ENCODE peak calls at places on chromosomes 1 and 21, in ten cellular contexts. One of them, this sample, is unnamed. For H3K9me3, H3K4me1 and H3K27me3, the result is how much of the 10 kb centered on the place peaks cover.

GRCh38 chr1:229316166-229316565 is 26.7 kb downstream of the CCSAP start:
- DNase-seq in effector memory CD4-positive, alpha-beta T cell: no peak
- DNase-seq in small intestine: peak
- DNase-seq in heart left ventricle: no peak
- DNase-seq in tibial artery: no peak
- DNase-seq in osteoblast: no peak
- DNase-seq in CD8-positive, alpha-beta memory T cell: no peak
- DNase-seq in colonic mucosa: no peak
- DNase-seq in right cardiac atrium: no peak
- DNase-seq in prostate gland: no peak
- DNase-seq in this sample: no peak

GRCh38 chr1:53329183-53329544 is 1.3 kb upstream of the LRP8 start:
- DNase-seq in tibial artery: peak
- DNase-seq in right cardiac atrium: no peak
- DNase-seq in prostate gland: no peak
- DNase-seq in osteoblast: no peak
- DNase-seq in CD8-positive, alpha-beta memory T cell: no peak
- DNase-seq in colonic mucosa: no peak
- DNase-seq in small intestine: no peak
- DNase-seq in effector memory CD4-positive, alpha-beta T cell: no peak
- DNase-seq in heart left ventricle: no peak
- DNase-seq in this sample: no peak

GRCh38 chr1:65881070-65881594 is 88.4 kb downstream of the PDE4B start:
- DNase-seq in osteoblast: peak
- DNase-seq in right cardiac atrium: no peak
- DNase-seq in tibial artery: no peak
- DNase-seq in heart left ventricle: no peak
- DNase-seq in effector memory CD4-positive, alpha-beta T cell: no peak
- DNase-seq in small intestine: no peak
- DNase-seq in CD8-positive, alpha-beta memory T cell: no peak
- DNase-seq in colonic mucosa: no peak
- DNase-seq in prostate gland: no peak
- DNase-seq in this sample: no peak

GRCh38 chr1:203796223-203796747 is 862 bp downstream of the ZBED6 start:
- DNase-seq in colonic mucosa: peak
- DNase-seq in small intestine: peak
- DNase-seq in effector memory CD4-positive, alpha-beta T cell: no peak
- DNase-seq in heart left ventricle: peak
- DNase-seq in CD8-positive, alpha-beta memory T cell: peak
- DNase-seq in osteoblast: peak
- DNase-seq in tibial artery: peak
- DNase-seq in right cardiac atrium: no peak
- DNase-seq in prostate gland: no peak
- DNase-seq in this sample: peak

GRCh38 chr1:234431255-234431654 is 47.7 kb downstream of the TARBP1 start:
- DNase-seq in tibial artery: no peak
- DNase-seq in CD8-positive, alpha-beta memory T cell: no peak
- DNase-seq in small intestine: no peak
- DNase-seq in prostate gland: no peak
- DNase-seq in heart left ventricle: no peak
- DNase-seq in osteoblast: no peak
- DNase-seq in right cardiac atrium: no peak
- DNase-seq in effector memory CD4-positive, alpha-beta T cell: no peak
- DNase-seq in colonic mucosa: no peak
- DNase-seq in this sample: no peak

GRCh38 chr1:52756020-52756419 is 29.8 kb downstream of the ZYG11B start:
- DNase-seq in prostate gland: no peak
- DNase-seq in small intestine: no peak
- DNase-seq in effector memory CD4-positive, alpha-beta T cell: no peak
- DNase-seq in osteoblast: no peak
- DNase-seq in CD8-positive, alpha-beta memory T cell: no peak
- DNase-seq in tibial artery: no peak
- DNase-seq in heart left ventricle: no peak
- DNase-seq in right cardiac atrium: no peak
- DNase-seq in colonic mucosa: no peak
- DNase-seq in this sample: no peak

GRCh38 chr1:38064232-38064903 is 17.8 kb upstream of the POU3F1 start:
- DNase-seq in heart left ventricle: no peak
- DNase-seq in tibial artery: no peak
- DNase-seq in right cardiac atrium: no peak
- DNase-seq in effector memory CD4-positive, alpha-beta T cell: no peak
- DNase-seq in prostate gland: no peak
- DNase-seq in small intestine: no peak
- DNase-seq in CD8-positive, alpha-beta memory T cell: no peak
- DNase-seq in osteoblast: peak
- DNase-seq in colonic mucosa: no peak
- DNase-seq in this sample: no peak

GRCh38 chr21:44916965-44917364 is 3.7 kb downstream of the ITGB2 start:
- DNase-seq in osteoblast: no peak
- DNase-seq in heart left ventricle: no peak
- DNase-seq in effector memory CD4-positive, alpha-beta T cell: no peak
- DNase-seq in prostate gland: no peak
- DNase-seq in small intestine: no peak
- DNase-seq in colonic mucosa: no peak
- DNase-seq in tibial artery: no peak
- DNase-seq in right cardiac atrium: no peak
- DNase-seq in CD8-positive, alpha-beta memory T cell: no peak
- DNase-seq in this sample: no peak

GRCh38 chr1:27192039-27192529 is 37.2 kb upstream of the SLC9A1 start:
- DNase-seq in prostate gland: no peak
- DNase-seq in CD8-positive, alpha-beta memory T cell: no peak
- DNase-seq in right cardiac atrium: no peak
- DNase-seq in osteoblast: peak
- DNase-seq in tibial artery: no peak
- DNase-seq in colonic mucosa: peak
- DNase-seq in small intestine: peak
- DNase-seq in effector memory CD4-positive, alpha-beta T cell: no peak
- DNase-seq in heart left ventricle: no peak
- DNase-seq in this sample: peak

GRCh38 chr1:168631671-168632400 is 55.4 kb downstream of the XCL1 start:
- DNase-seq in CD8-positive, alpha-beta memory T cell: no peak
- DNase-seq in colonic mucosa: no peak
- DNase-seq in small intestine: peak
- DNase-seq in prostate gland: no peak
- DNase-seq in osteoblast: no peak
- DNase-seq in tibial artery: no peak
- DNase-seq in heart left ventricle: no peak
- DNase-seq in right cardiac atrium: no peak
- DNase-seq in effector memory CD4-positive, alpha-beta T cell: no peak
- DNase-seq in this sample: no peak

GRCh38 chr1:246155923-246156322 is 351.2 kb downstream of the SMYD3 start:
- DNase-seq in effector memory CD4-positive, alpha-beta T cell: no peak
- DNase-seq in osteoblast: peak
- DNase-seq in tibial artery: no peak
- DNase-seq in CD8-positive, alpha-beta memory T cell: no peak
- DNase-seq in right cardiac atrium: no peak
- DNase-seq in small intestine: peak
- DNase-seq in colonic mucosa: no peak
- DNase-seq in prostate gland: no peak
- DNase-seq in heart left ventricle: no peak
- DNase-seq in this sample: no peak

GRCh38 chr21:42746593-42747266 is 93.3 kb downstream of the PDE9A start:
- DNase-seq in effector memory CD4-positive, alpha-beta T cell: peak
- DNase-seq in tibial artery: no peak
- DNase-seq in right cardiac atrium: no peak
- DNase-seq in CD8-positive, alpha-beta memory T cell: peak
- DNase-seq in osteoblast: peak
- DNase-seq in prostate gland: no peak
- DNase-seq in colonic mucosa: no peak
- DNase-seq in small intestine: peak
- DNase-seq in heart left ventricle: peak
- DNase-seq in this sample: no peak

GRCh38 chr21:30497065-30497464 is at the start of gene KRTAP19-4:
- DNase-seq in osteoblast: no peak
- DNase-seq in heart left ventricle: no peak
- DNase-seq in prostate gland: no peak
- DNase-seq in tibial artery: no peak
- DNase-seq in right cardiac atrium: no peak
- DNase-seq in small intestine: no peak
- DNase-seq in colonic mucosa: no peak
- DNase-seq in effector memory CD4-positive, alpha-beta T cell: no peak
- DNase-seq in CD8-positive, alpha-beta memory T cell: no peak
- DNase-seq in this sample: no peak

DNA sequence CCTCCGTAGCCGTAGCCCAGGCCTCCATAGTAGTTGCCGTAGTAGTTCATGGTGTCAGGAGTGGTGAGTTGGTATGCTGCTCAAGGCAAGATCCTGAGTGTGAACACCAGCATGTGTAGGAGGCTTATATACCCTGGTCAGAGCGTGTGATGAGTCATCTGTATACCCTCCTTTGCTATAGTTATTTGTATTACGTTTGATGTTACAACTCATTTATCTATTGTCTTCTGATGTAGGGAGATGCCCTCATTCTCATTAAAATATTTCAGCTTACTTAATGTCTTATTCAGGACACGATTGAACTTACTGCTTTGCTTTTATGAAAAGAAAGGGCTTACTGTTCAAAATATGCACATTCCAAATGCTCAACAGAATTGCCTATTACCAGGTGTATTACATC is at the start of gene KRTAP19-5:
- DNase-seq in colonic mucosa: no peak
- DNase-seq in right cardiac atrium: no peak
- DNase-seq in osteoblast: no peak
- DNase-seq in CD8-positive, alpha-beta memory T cell: no peak
- DNase-seq in tibial artery: no peak
- DNase-seq in small intestine: no peak
- DNase-seq in prostate gland: no peak
- DNase-seq in heart left ventricle: no peak
- DNase-seq in effector memory CD4-positive, alpha-beta T cell: no peak
- DNase-seq in this sample: no peak
- H3K9me3 ChIP-seq in colonic mucosa: under half
- H3K9me3 ChIP-seq in right cardiac atrium: under half
- H3K9me3 ChIP-seq in osteoblast: under half
- H3K9me3 ChIP-seq in CD8-positive, alpha-beta memory T cell: under half
- H3K9me3 ChIP-seq in tibial artery: under half
- H3K9me3 ChIP-seq in small intestine: under half
- H3K9me3 ChIP-seq in prostate gland: under half
- H3K9me3 ChIP-seq in heart left ventricle: under half
- H3K9me3 ChIP-seq in effector memory CD4-positive, alpha-beta T cell: under half
- H3K9me3 ChIP-seq in this sample: under half

GRCh38 chr21:35044128-35044527 is 5.0 kb downstream of the RUNX1 start:
- DNase-seq in prostate gland: no peak
- DNase-seq in CD8-positive, alpha-beta memory T cell: no peak
- DNase-seq in tibial artery: no peak
- DNase-seq in colonic mucosa: no peak
- DNase-seq in heart left ventricle: no peak
- DNase-seq in osteoblast: no peak
- DNase-seq in small intestine: peak
- DNase-seq in right cardiac atrium: no peak
- DNase-seq in effector memory CD4-positive, alpha-beta T cell: no peak
- DNase-seq in this sample: no peak
- H3K4me1 ChIP-seq in prostate gland: under half
- H3K4me1 ChIP-seq in CD8-positive, alpha-beta memory T cell: half or more
- H3K4me1 ChIP-seq in tibial artery: under half
- H3K4me1 ChIP-seq in colonic mucosa: under half
- H3K4me1 ChIP-seq in heart left ventricle: under half
- H3K4me1 ChIP-seq in osteoblast: under half
- H3K4me1 ChIP-seq in small intestine: under half
- H3K4me1 ChIP-seq in right cardiac atrium: under half
- H3K4me1 ChIP-seq in effector memory CD4-positive, alpha-beta T cell: half or more
- H3K4me1 ChIP-seq in this sample: under half

DNA sequence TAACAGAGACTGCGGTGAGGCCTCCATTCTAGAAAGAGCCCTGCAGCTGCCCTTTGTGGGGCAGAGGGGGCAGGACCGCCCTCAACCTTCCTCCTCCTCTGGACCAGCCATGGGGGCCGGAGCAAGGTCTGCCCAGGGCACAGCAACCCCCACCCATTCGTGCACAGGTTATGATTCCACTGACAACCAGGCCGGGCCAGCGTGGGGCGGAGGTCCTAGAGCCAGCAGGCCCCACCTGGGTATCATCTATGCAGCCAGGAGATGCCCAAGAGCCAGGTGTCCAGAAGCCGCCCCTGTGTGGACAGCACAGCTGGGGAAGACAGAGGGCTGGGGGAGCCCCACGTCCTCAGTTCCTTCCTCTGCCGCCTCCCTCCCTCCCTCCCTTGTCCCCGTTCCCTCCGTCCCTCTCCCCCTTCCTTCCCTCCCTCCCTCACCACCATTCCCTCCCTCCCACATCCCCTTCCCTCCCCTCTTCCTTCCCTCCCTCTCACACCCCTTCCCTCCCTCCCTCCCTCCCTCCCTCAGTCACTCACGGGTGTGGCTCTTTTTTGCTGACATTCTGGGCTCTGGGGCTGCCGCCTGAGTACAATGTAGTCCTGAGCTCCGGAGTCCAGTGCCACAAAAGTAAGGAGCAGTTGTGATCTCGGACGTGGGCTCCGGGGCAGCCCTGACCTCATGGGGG is 12.3 kb downstream of the RNF223 start:
- DNase-seq in tibial artery: no peak
- DNase-seq in CD8-positive, alpha-beta memory T cell: no peak
- DNase-seq in osteoblast: no peak
- DNase-seq in prostate gland: no peak
- DNase-seq in right cardiac atrium: no peak
- DNase-seq in small intestine: no peak
- DNase-seq in effector memory CD4-positive, alpha-beta T cell: no peak
- DNase-seq in colonic mucosa: no peak
- DNase-seq in heart left ventricle: no peak
- DNase-seq in this sample: no peak
- H3K27me3 ChIP-seq in tibial artery: under half
- H3K27me3 ChIP-seq in CD8-positive, alpha-beta memory T cell: under half
- H3K27me3 ChIP-seq in osteoblast: under half
- H3K27me3 ChIP-seq in prostate gland: under half
- H3K27me3 ChIP-seq in right cardiac atrium: under half
- H3K27me3 ChIP-seq in small intestine: under half
- H3K27me3 ChIP-seq in effector memory CD4-positive, alpha-beta T cell: half or more
- H3K27me3 ChIP-seq in colonic mucosa: half or more
- H3K27me3 ChIP-seq in heart left ventricle: half or more
- H3K27me3 ChIP-seq in this sample: under half

GRCh38 chr1:152313319-152313801 is 11.7 kb downstream of the FLG start:
- DNase-seq in osteoblast: peak
- DNase-seq in colonic mucosa: no peak
- DNase-seq in CD8-positive, alpha-beta memory T cell: no peak
- DNase-seq in prostate gland: no peak
- DNase-seq in small intestine: no peak
- DNase-seq in heart left ventricle: no peak
- DNase-seq in tibial artery: no peak
- DNase-seq in effector memory CD4-positive, alpha-beta T cell: no peak
- DNase-seq in right cardiac atrium: no peak
- DNase-seq in this sample: peak

GRCh38 chr1:152309955-152310354 is 15.1 kb downstream of the FLG start:
- DNase-seq in tibial artery: no peak
- DNase-seq in osteoblast: no peak
- DNase-seq in small intestine: no peak
- DNase-seq in prostate gland: no peak
- DNase-seq in effector memory CD4-positive, alpha-beta T cell: no peak
- DNase-seq in colonic mucosa: no peak
- DNase-seq in right cardiac atrium: no peak
- DNase-seq in heart left ventricle: no peak
- DNase-seq in CD8-positive, alpha-beta memory T cell: no peak
- DNase-seq in this sample: no peak

DNA sequence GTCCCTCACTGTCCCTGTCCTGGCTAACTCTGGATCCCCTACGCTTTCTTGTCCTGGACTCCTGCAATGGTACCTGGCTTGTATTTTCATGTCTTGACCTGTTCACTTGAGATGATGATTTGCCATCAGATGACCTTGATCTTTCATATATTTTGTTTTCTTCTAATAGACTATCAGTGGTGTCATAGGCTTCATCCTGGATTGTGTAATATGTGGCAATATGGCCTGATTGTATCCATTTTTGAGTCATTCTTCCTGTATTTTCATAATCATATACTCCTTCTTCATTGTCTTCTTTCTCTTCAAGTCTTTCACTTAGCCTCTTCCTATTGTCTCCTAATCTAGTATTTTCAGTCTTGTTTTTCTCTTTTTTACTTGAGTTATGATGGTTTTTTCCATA is 11.1 kb downstream of the FLG start:
- DNase-seq in right cardiac atrium: no peak
- DNase-seq in tibial artery: no peak
- DNase-seq in heart left ventricle: no peak
- DNase-seq in small intestine: no peak
- DNase-seq in prostate gland: no peak
- DNase-seq in osteoblast: no peak
- DNase-seq in CD8-positive, alpha-beta memory T cell: no peak
- DNase-seq in colonic mucosa: no peak
- DNase-seq in effector memory CD4-positive, alpha-beta T cell: no peak
- DNase-seq in this sample: no peak
- H3K9me3 ChIP-seq in right cardiac atrium: under half
- H3K9me3 ChIP-seq in tibial artery: under half
- H3K9me3 ChIP-seq in heart left ventricle: under half
- H3K9me3 ChIP-seq in small intestine: under half
- H3K9me3 ChIP-seq in prostate gland: under half
- H3K9me3 ChIP-seq in osteoblast: under half
- H3K9me3 ChIP-seq in CD8-positive, alpha-beta memory T cell: under half
- H3K9me3 ChIP-seq in colonic mucosa: under half
- H3K9me3 ChIP-seq in effector memory CD4-positive, alpha-beta T cell: under half
- H3K9me3 ChIP-seq in this sample: under half